ENCODE peak calls at places on chromosomes 4 and X, in nine cellular contexts. V, R, P, Y, U, H, X, Z and L are unnamed samples.

GRCh38 chr4:82480786-82481317 is 50.5 kb downstream of the ENOPH1 start:
- DNase-seq in V (no peak), R (no peak), P (no peak), Y (no peak), U (no peak), H (no peak), X (no peak), Z (no peak), L (no peak)

GRCh38 chrX:43956034-43956433 is 17.2 kb downstream of the NDP start:
- DNase-seq in V (no peak), R (no peak), P (no peak), Y (no peak), U (no peak), H (no peak), X (no peak), Z (no peak), L (no peak)

GRCh38 chrX:57915680-57916079 is 5.4 kb upstream of the ZXDA start:
- DNase-seq in V (no peak), R (no peak), P (no peak), Y (no peak), U (no peak), H (no peak), X (no peak), Z (no peak), L (no peak)

GRCh38 chrX:67734111-67734753 is 190.4 kb downstream of the AR start:
- DNase-seq in V (no peak), R (no peak), P (no peak), Y (no peak), U (no peak), H (no peak), X (peak), Z (no peak), L (no peak)

GRCh38 chr4:108168672-108169562 is at the start of gene LEF1:
- DNase-seq in V (no peak), R (peak), P (no peak), Y (no peak), U (peak), H (no peak), X (no peak), Z (no peak), L (peak)

GRCh38 chr4:80017125-80017854 is 55.7 kb downstream of the ANTXR2 start:
- DNase-seq in V (no peak), R (no peak), P (no peak), Y (no peak), U (no peak), H (no peak), X (peak), Z (no peak), L (no peak)

GRCh38 chr4:113445286-113445685 is 316.3 kb downstream of the CAMK2D start:
- DNase-seq in V (no peak), R (no peak), P (no peak), Y (no peak), U (no peak), H (no peak), X (no peak), Z (no peak), L (no peak)

GRCh38 chrX:32894679-32895078 is 316.7 kb downstream of the DMD start:
- DNase-seq in V (no peak), R (no peak), P (no peak), Y (no peak), U (no peak), H (no peak), X (no peak), Z (no peak), L (no peak)

GRCh38 chr4:94519925-94520789 is 68.4 kb downstream of the PDLIM5 start:
- DNase-seq in V (no peak), R (no peak), P (no peak), Y (no peak), U (no peak), H (no peak), X (no peak), Z (no peak), L (no peak)

GRCh38 chrX:41033299-41033698 is 51.9 kb upstream of the USP9X start:
- DNase-seq in V (no peak), R (no peak), P (no peak), Y (no peak), U (peak), H (no peak), X (no peak), Z (peak), L (no peak)

GRCh38 chr4:14812101-14812500 is 190.2 kb upstream of the CPEB2 start:
- DNase-seq in V (no peak), R (no peak), P (no peak), Y (no peak), U (no peak), H (no peak), X (no peak), Z (no peak), L (no peak)

GRCh38 chr4:39348371-39349265 is 17.5 kb downstream of the RFC1 start:
- DNase-seq in V (no peak), R (no peak), P (no peak), Y (no peak), U (no peak), H (no peak), X (no peak), Z (peak), L (peak)

GRCh38 chr4:145812902-145813301 is 125.7 kb downstream of the ZNF827 start:
- DNase-seq in V (peak), R (no peak), P (no peak), Y (peak), U (no peak), H (no peak), X (no peak), Z (peak), L (no peak)

GRCh38 chr4:113810906-113811305 is 49.4 kb upstream of the CAMK2D start:
- DNase-seq in V (no peak), R (no peak), P (no peak), Y (no peak), U (no peak), H (no peak), X (no peak), Z (no peak), L (no peak)

GRCh38 chr4:154158756-154159155 is 332.8 kb downstream of the DCHS2 start:
- DNase-seq in V (no peak), R (no peak), P (no peak), Y (no peak), U (no peak), H (no peak), X (no peak), Z (no peak), L (no peak)

GRCh38 chr4:56307423-56307822 is 79.9 kb downstream of the AASDH start:
- DNase-seq in V (no peak), R (no peak), P (no peak), Y (peak), U (no peak), H (no peak), X (no peak), Z (no peak), L (no peak)

GRCh38 chrX:68428431-68428830 is 4.9 kb downstream of the OPHN1 start:
- DNase-seq in V (no peak), R (no peak), P (no peak), Y (no peak), U (no peak), H (no peak), X (no peak), Z (no peak), L (no peak)

GRCh38 chr4:154407483-154407882 is 84.1 kb downstream of the DCHS2 start:
- DNase-seq in V (no peak), R (no peak), P (no peak), Y (no peak), U (no peak), H (no peak), X (no peak), Z (no peak), L (no peak)

GRCh38 chrX:27997641-27998040 is 16.4 kb upstream of the DCAF8L1 start:
- DNase-seq in V (no peak), R (no peak), P (no peak), Y (no peak), U (no peak), H (no peak), X (no peak), Z (no peak), L (no peak)

GRCh38 chr4:140675599-140676231 is 80.5 kb downstream of the TBC1D9 start:
- DNase-seq in V (no peak), R (no peak), P (no peak), Y (no peak), U (no peak), H (no peak), X (no peak), Z (no peak), L (no peak)

GRCh38 chr4:158197194-158197593 is 13.1 kb upstream of the TMEM144 start:
- DNase-seq in V (no peak), R (no peak), P (no peak), Y (no peak), U (no peak), H (no peak), X (no peak), Z (no peak), L (no peak)

GRCh38 chr4:189146994-189147929 is 793.4 kb upstream of the FRG1 start:
- DNase-seq in V (no peak), R (no peak), P (no peak), Y (no peak), U (no peak), H (no peak), X (no peak), Z (no peak), L (no peak)

GRCh38 chr4:153521995-153522799 is 56.0 kb downstream of the TMEM131L start:
- DNase-seq in V (no peak), R (no peak), P (no peak), Y (no peak), U (peak), H (peak), X (peak), Z (no peak), L (no peak)

GRCh38 chr4:184347251-184348239 is 126.8 kb downstream of the IRF2 start:
- DNase-seq in V (no peak), R (no peak), P (no peak), Y (no peak), U (peak), H (peak), X (peak), Z (no peak), L (peak)

GRCh38 chr4:73068496-73069337 is 799 bp downstream of the COX18 start:
- DNase-seq in V (no peak), R (peak), P (peak), Y (no peak), U (peak), H (peak), X (peak), Z (peak), L (peak)

GRCh38 chr4:88059781-88060180 is 52.3 kb downstream of the PKD2 start:
- DNase-seq in V (no peak), R (no peak), P (no peak), Y (no peak), U (no peak), H (no peak), X (no peak), Z (no peak), L (no peak)

GRCh38 chrX:28609003-28609402 is 21.8 kb downstream of the IL1RAPL1 start:
- DNase-seq in V (no peak), R (no peak), P (no peak), Y (no peak), U (no peak), H (no peak), X (no peak), Z (no peak), L (no peak)

GRCh38 chrX:14903891-14904290 is 30.7 kb downstream of the MOSPD2 start:
- DNase-seq in V (no peak), R (no peak), P (no peak), Y (no peak), U (no peak), H (no peak), X (no peak), Z (no peak), L (no peak)

GRCh38 chrX:10722804-10723364 is 102.5 kb upstream of the MID1 start:
- DNase-seq in V (peak), R (peak), P (no peak), Y (peak), U (peak), H (no peak), X (peak), Z (no peak), L (peak)

GRCh38 chrX:46840946-46841740 is 4.3 kb downstream of the RP2 start:
- DNase-seq in V (no peak), R (no peak), P (no peak), Y (no peak), U (no peak), H (no peak), X (no peak), Z (no peak), L (no peak)

GRCh38 chr4:188372856-188373255 is 233.6 kb downstream of the TRIML1 start:
- DNase-seq in V (peak), R (no peak), P (peak), Y (peak), U (no peak), H (no peak), X (no peak), Z (peak), L (no peak)

GRCh38 chrX:153421856-153422255 is 10.6 kb downstream of the ZFP92 start:
- DNase-seq in V (no peak), R (no peak), P (no peak), Y (no peak), U (no peak), H (no peak), X (no peak), Z (no peak), L (no peak)

GRCh38 chr4:18105023-18106011 is 83.8 kb upstream of the LCORL start:
- DNase-seq in V (no peak), R (no peak), P (no peak), Y (no peak), U (no peak), H (peak), X (no peak), Z (no peak), L (no peak)

GRCh38 chrX:136765957-136766356 is 14.8 kb downstream of the ARHGEF6 start:
- DNase-seq in V (no peak), R (no peak), P (no peak), Y (no peak), U (no peak), H (no peak), X (no peak), Z (no peak), L (no peak)

GRCh38 chrX:107421337-107421736 is 28.1 kb upstream of the FRMPD3 start:
- DNase-seq in V (no peak), R (no peak), P (no peak), Y (no peak), U (no peak), H (no peak), X (no peak), Z (peak), L (no peak)

DNA sequence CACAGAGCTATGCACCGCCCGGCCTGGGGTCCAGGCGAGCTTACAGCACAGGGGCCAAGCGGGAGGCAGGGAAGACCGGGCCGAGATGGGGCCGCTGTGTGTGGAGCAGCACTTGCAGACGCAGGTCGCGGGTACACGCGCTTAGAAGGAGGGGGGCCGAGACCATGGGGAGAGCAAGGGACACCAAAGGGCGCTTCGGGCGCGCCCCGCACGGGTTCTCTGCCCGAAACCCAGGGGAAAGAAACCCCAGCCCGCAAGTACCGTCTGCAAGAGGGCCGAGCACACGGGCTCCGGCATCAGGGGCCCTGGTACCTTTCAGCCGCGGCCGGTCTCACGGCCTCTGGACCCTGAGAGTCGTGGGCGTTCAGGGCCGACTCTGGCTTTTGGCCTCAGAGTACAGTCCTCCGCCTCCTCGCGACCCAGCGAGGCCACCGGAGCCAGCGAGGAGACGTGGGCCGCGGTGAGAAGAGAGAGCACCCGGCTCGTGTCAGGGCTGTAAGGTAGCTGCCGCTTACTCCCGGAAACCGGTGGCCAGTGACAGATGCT is 337 bp downstream of the EOLA2 start:
- DNase-seq in V (no peak), R (no peak), P (no peak), Y (no peak), U (peak), H (no peak), X (no peak), Z (no peak), L (peak)
- TF ChIP-seq REST in V (no peak), R (no peak), P (no peak), Y (no peak), U (no peak), H (no peak), X (no peak), Z (no peak), L (no peak)

GRCh38 chrX:72272868-72273267 is 4.2 kb downstream of the RPS4X start:
- DNase-seq in V (no peak), R (no peak), P (no peak), Y (no peak), U (no peak), H (no peak), X (no peak), Z (no peak), L (no peak)

GRCh38 chrX:72273718-72274117 is 3.3 kb downstream of the RPS4X start:
- DNase-seq in V (no peak), R (no peak), P (no peak), Y (no peak), U (no peak), H (no peak), X (no peak), Z (no peak), L (no peak)

GRCh38 chrX:72270316-72270866 is 6.7 kb downstream of the RPS4X start:
- DNase-seq in V (no peak), R (no peak), P (no peak), Y (no peak), U (no peak), H (no peak), X (no peak), Z (no peak), L (no peak)

GRCh38 chrX:72271091-72271490 is 6.0 kb downstream of the RPS4X start:
- DNase-seq in V (no peak), R (no peak), P (no peak), Y (no peak), U (no peak), H (no peak), X (no peak), Z (no peak), L (no peak)

DNA sequence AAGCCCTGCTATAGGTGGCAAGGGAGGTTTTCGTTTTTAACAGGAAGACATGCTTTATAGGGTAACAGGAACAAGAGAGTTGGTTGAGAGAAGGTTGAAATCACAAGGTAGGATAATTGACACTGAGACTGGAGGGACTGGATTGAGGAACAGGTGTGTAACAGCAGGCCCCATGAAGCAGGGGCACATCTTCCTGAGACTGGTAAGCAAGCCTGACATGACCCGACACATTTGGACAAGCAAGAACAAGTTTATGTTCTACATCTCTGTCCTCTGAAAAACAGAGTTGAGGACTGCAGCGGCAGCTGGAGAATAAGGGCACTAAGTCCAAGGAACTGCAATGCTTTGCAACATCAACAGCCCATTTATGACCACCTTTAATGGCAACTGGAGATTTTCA is 5.2 kb downstream of the RPS4X start:
- DNase-seq in V (no peak), R (no peak), P (no peak), Y (no peak), U (no peak), H (no peak), X (no peak), Z (no peak), L (no peak)
- TF ChIP-seq REST in V (no peak), R (no peak), P (no peak), Y (no peak), U (no peak), H (no peak), X (no peak), Z (no peak), L (no peak)

GRCh38 chr4:54274786-54275503 is 45.9 kb downstream of the PDGFRA start:
- DNase-seq in V (no peak), R (no peak), P (no peak), Y (no peak), U (no peak), H (no peak), X (no peak), Z (no peak), L (no peak)
- TF ChIP-seq REST in V (no peak), R (no peak), P (no peak), Y (no peak), U (no peak), H (no peak), X (no peak), Z (no peak), L (no peak)

GRCh38 chr4:84483738-84484137 is 15.4 kb downstream of the NKX6-1 start:
- DNase-seq in V (no peak), R (no peak), P (no peak), Y (no peak), U (peak), H (no peak), X (no peak), Z (no peak), L (no peak)
- TF ChIP-seq REST in V (no peak), R (no peak), P (no peak), Y (no peak), U (no peak), H (no peak), X (no peak), Z (no peak), L (no peak)